ENCODE peak calls at places on chromosomes 2 and 18, in four cellular contexts. A is BE2C, N is Caco-2, I is HL-60. Q is an unnamed sample.

GRCh38 chr18:76494541-76495403 is at the start of gene ZNF516:
- DNase-seq in N (no peak), A (peak), I (no peak), Q (no peak)

GRCh38 chr2:70607121-70607551 is 53.5 kb upstream of the TGFA start:
- DNase-seq in I (no peak), N (no peak), A (no peak), Q (no peak)

GRCh38 chr2:171785450-171785849 is 98.2 kb downstream of the DYNC1I2 start:
- DNase-seq in N (no peak), A (no peak), I (no peak), Q (no peak)

GRCh38 chr2:182695796-182696195 is 20.3 kb upstream of the DNAJC10 start:
- DNase-seq in I (no peak), A (no peak), N (no peak), Q (no peak)

GRCh38 chr2:95343429-95344207 is 46.5 kb downstream of the KCNIP3 start:
- DNase-seq in I (no peak), A (no peak), N (peak), Q (no peak)

GRCh38 chr2:151178187-151178586 is 83.5 kb downstream of the RBM43 start:
- DNase-seq in N (no peak), A (no peak), I (no peak), Q (no peak)

GRCh38 chr2:128511731-128512663 is 193.3 kb upstream of the HS6ST1 start:
- DNase-seq in A (no peak), N (no peak), I (no peak), Q (no peak)

GRCh38 chr2:161283926-161284325 is 24.3 kb upstream of the PSMD14 start:
- DNase-seq in I (no peak), N (no peak), A (no peak), Q (no peak)

GRCh38 chr18:1014496-1014895 is 109.8 kb downstream of the ADCYAP1 start:
- DNase-seq in I (no peak), A (peak), N (no peak), Q (no peak)

GRCh38 chr2:6657131-6657530 is 208.6 kb downstream of the CMPK2 start:
- DNase-seq in I (no peak), N (no peak), A (no peak), Q (no peak)

GRCh38 chr2:27208486-27209050 is 3.3 kb upstream of the ATRAID start:
- DNase-seq in A (no peak), N (peak), I (no peak), Q (no peak)

GRCh38 chr2:27211943-27212625 is at the start of the genes ATRAID and SLC5A6:
- DNase-seq in I (peak), A (peak), N (peak), Q (peak)

GRCh38 chr2:27212626-27213471 is 781 bp upstream of the SLC5A6 start:
- DNase-seq in I (no peak), A (no peak), N (no peak), Q (no peak)

GRCh38 chr2:27211241-27211942 is 449 bp upstream of the ATRAID start:
- DNase-seq in N (peak), A (no peak), I (peak), Q (no peak)

DNA sequence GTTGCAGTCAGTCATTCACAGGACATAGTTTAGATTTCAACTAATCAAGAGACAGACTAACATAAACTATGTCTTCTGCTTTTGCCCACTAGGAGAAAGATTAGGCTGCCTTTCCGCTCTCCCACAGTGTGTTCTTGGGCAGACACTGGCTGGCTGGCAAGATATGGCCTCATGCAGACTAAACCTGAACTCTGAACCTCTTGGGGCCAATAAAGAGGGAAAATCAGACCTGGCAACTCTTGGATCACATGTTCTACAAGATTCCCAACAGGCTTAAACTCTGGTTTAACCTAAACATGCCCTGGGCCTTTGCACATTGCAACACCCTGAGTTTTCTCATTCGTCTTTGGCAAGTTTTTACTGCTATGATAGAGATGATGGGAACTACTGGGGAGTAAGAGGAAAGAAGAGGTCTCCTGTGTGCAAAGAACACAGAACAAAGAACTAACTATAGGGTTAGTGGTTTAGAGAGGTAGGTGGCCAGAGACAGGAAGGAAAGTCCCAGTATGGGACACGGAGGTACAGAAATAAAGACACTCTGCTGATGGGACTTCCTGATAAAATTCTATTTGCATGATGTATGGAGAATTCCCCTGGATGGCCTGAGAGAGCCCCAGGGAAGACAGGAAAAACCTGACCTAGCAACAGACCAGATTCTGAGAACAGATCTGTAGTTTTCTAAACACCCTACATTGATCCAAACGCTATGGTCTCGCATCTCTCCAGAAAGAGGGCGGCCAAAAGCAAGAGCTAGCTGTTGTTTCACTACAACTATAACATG is 2.0 kb upstream of the ATRAID start:
- DNase-seq in A (no peak), N (peak), I (no peak), Q (no peak)
- TF ChIP-seq CTCF in A (no peak), N (no peak), I (no peak), Q (no peak)

GRCh38 chr2:149587220-149587949 is at the start of gene MMADHC:
- DNase-seq in N (peak), A (peak), I (peak), Q (peak)

GRCh38 chr2:149587950-149588487 is 444 bp upstream of the MMADHC start:
- DNase-seq in I (no peak), A (no peak), N (no peak), Q (no peak)

GRCh38 chr2:149585317-149585885 is 2.2 kb downstream of the MMADHC start:
- DNase-seq in N (no peak), A (no peak), I (no peak), Q (no peak)

GRCh38 chr2:149586898-149587219 is 716 bp downstream of the MMADHC start:
- DNase-seq in N (no peak), A (no peak), I (no peak), Q (no peak)

DNA sequence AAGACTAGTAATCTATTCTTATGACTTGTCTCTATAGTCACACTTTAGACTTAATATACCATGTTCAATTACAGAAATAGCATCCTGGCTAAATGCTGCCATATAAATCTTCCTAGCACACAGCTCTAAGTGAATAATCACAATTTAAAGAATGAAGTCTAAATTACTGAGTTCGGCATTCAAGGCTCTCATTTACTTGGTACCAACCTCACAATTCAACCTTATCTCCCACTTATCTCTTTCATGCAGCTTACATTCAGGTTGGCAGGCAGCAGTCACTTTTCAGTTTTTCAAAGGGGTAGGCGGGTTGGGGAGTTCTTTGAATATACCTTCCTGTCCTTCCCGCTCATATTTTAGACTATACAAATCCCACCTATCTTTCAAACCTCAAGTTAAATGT is 1.5 kb downstream of the MMADHC start:
- DNase-seq in A (no peak), N (no peak), I (no peak), Q (no peak)
- H3K4me3 ChIP-seq in A (peak), N (peak), I (peak), Q (peak)

GRCh38 chr18:44594779-44595467 is 85.8 kb upstream of the SETBP1 start:
- DNase-seq in A (no peak), N (no peak), I (no peak), Q (no peak)

GRCh38 chr18:44601447-44601846 is 79.2 kb upstream of the SETBP1 start:
- DNase-seq in N (no peak), A (no peak), I (no peak), Q (no peak)

GRCh38 chr18:44599409-44599808 is 81.3 kb upstream of the SETBP1 start:
- DNase-seq in N (no peak), I (no peak), A (no peak), Q (peak)

GRCh38 chr18:44597797-44598196 is 82.9 kb upstream of the SETBP1 start:
- DNase-seq in N (no peak), I (no peak), A (no peak), Q (no peak)

GRCh38 chr18:44598514-44598913 is 82.2 kb upstream of the SETBP1 start:
- DNase-seq in A (no peak), N (no peak), I (no peak), Q (no peak)
- TF ChIP-seq CTCF in A (peak), N (no peak), I (no peak), Q (no peak)

DNA sequence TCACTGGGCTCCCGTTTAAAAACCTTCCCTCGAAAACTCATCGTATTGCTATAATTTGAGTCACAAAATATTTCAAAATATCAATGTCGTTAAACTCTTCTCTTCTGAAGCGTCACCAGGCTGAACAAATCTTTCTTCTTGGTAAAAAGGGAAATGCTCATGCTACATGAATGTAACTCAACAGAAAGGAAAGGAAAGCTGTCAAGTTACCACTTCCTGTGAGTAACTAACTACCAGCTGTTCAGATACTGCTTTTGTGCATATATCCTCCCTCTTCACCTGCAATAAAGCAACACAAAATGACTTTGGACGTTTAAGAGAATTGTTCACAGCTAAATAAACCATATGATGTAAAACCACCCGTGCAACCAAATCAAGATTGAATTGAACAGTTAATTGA is 95.4 kb downstream of the DOCK10 start:
- DNase-seq in I (no peak), N (no peak), A (no peak), Q (no peak)
- H3K4me3 ChIP-seq in I (peak), N (no peak), A (no peak), Q (no peak)

DNA sequence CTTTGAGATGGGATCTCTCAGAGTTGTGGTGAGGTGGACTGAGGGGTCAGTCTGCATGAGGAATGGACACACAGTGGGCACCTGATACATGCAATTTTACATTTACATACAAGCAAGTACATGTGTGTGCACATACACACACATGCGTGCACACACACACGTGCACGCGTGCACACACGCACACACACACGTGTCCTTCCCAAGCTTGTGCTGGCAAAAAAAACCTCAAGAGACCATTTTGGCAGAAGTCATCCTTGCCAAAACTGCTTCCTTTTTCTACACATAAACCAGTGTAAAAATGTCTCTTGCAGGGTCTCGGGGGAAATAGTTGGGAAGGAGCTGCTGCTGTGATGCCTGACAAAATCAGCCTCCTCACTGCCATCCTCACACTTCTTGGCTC is 279.5 kb upstream of the POU3F3 start:
- DNase-seq in N (no peak), I (no peak), A (no peak), Q (no peak)
- TF ChIP-seq CTCF in N (no peak), I (no peak), A (no peak), Q (no peak)

GRCh38 chr2:54587439-54588016 is 131.4 kb downstream of the SPTBN1 start:
- DNase-seq in N (no peak), A (no peak), I (no peak), Q (no peak)

GRCh38 chr2:54589340-54590215 is 133.5 kb downstream of the SPTBN1 start:
- DNase-seq in I (peak), N (no peak), A (no peak), Q (no peak)

GRCh38 chr2:54588244-54588899 is 132.2 kb downstream of the SPTBN1 start:
- DNase-seq in I (no peak), N (no peak), A (no peak), Q (no peak)

GRCh38 chr2:54590216-54590961 is 133.1 kb upstream of the EML6 start:
- DNase-seq in N (no peak), I (no peak), A (no peak), Q (no peak)

GRCh38 chr2:54589038-54589339 is 132.9 kb downstream of the SPTBN1 start:
- DNase-seq in A (no peak), N (no peak), I (no peak), Q (no peak)
- H3K4me3 ChIP-seq in A (no peak), N (no peak), I (no peak), Q (no peak)